ENCODE peak calls at places on chromosomes 3 and 15, in four cellular contexts. One of them, this sample, is unnamed.

GRCh38 chr3:143526016-143526540 is 322.2 kb downstream of the SLC9A9 start:
- DNase-seq in effector CD4-positive, alpha-beta T cell: no peak
- DNase-seq in suprapubic skin: no peak
- DNase-seq in foreskin keratinocyte: no peak
- DNase-seq in this sample: no peak

GRCh38 chr3:136994772-136995516 is 37.2 kb downstream of the IL20RB start:
- DNase-seq in effector CD4-positive, alpha-beta T cell: no peak
- DNase-seq in suprapubic skin: peak
- DNase-seq in foreskin keratinocyte: peak
- DNase-seq in this sample: peak

GRCh38 chr3:135688003-135688402 is 277.5 kb upstream of the PPP2R3A start:
- DNase-seq in effector CD4-positive, alpha-beta T cell: no peak
- DNase-seq in suprapubic skin: no peak
- DNase-seq in foreskin keratinocyte: no peak
- DNase-seq in this sample: no peak

GRCh38 chr15:52463638-52464037 is 65.0 kb downstream of the MYO5A start:
- DNase-seq in effector CD4-positive, alpha-beta T cell: no peak
- DNase-seq in suprapubic skin: no peak
- DNase-seq in foreskin keratinocyte: no peak
- DNase-seq in this sample: no peak

GRCh38 chr3:98735761-98736269 is 27.3 kb upstream of the ST3GAL6 start:
- DNase-seq in effector CD4-positive, alpha-beta T cell: no peak
- DNase-seq in suprapubic skin: no peak
- DNase-seq in foreskin keratinocyte: no peak
- DNase-seq in this sample: no peak

GRCh38 chr3:39166134-39166710 is 12.8 kb upstream of the CSRNP1 start:
- DNase-seq in effector CD4-positive, alpha-beta T cell: no peak
- DNase-seq in suprapubic skin: peak
- DNase-seq in foreskin keratinocyte: peak
- DNase-seq in this sample: peak

GRCh38 chr3:24936574-24936973 is 441.9 kb upstream of the THRB start:
- DNase-seq in effector CD4-positive, alpha-beta T cell: no peak
- DNase-seq in suprapubic skin: no peak
- DNase-seq in foreskin keratinocyte: no peak
- DNase-seq in this sample: no peak

GRCh38 chr3:51671090-51672082 is at the start of gene TEX264:
- DNase-seq in effector CD4-positive, alpha-beta T cell: peak
- DNase-seq in suprapubic skin: peak
- DNase-seq in foreskin keratinocyte: peak
- DNase-seq in this sample: peak

GRCh38 chr3:33401781-33402180 is 38.4 kb downstream of the UBP1 start:
- DNase-seq in effector CD4-positive, alpha-beta T cell: no peak
- DNase-seq in suprapubic skin: no peak
- DNase-seq in foreskin keratinocyte: no peak
- DNase-seq in this sample: no peak

GRCh38 chr3:108588616-108589015 is 622 bp downstream of the CIP2A start:
- DNase-seq in effector CD4-positive, alpha-beta T cell: no peak
- DNase-seq in suprapubic skin: no peak
- DNase-seq in foreskin keratinocyte: no peak
- DNase-seq in this sample: no peak

GRCh38 chr3:113698891-113699465 is 2.5 kb upstream of the USF3 start:
- DNase-seq in effector CD4-positive, alpha-beta T cell: no peak
- DNase-seq in suprapubic skin: no peak
- DNase-seq in foreskin keratinocyte: no peak
- DNase-seq in this sample: peak

GRCh38 chr3:71874618-71875017 is 89.7 kb upstream of the PROK2 start:
- DNase-seq in effector CD4-positive, alpha-beta T cell: no peak
- DNase-seq in suprapubic skin: no peak
- DNase-seq in foreskin keratinocyte: no peak
- DNase-seq in this sample: no peak

GRCh38 chr3:158539414-158540014 is 31.5 kb upstream of the MLF1 start:
- DNase-seq in effector CD4-positive, alpha-beta T cell: peak
- DNase-seq in suprapubic skin: no peak
- DNase-seq in foreskin keratinocyte: no peak
- DNase-seq in this sample: peak

GRCh38 chr3:53195602-53196574 is 34.9 kb downstream of the PRKCD start:
- DNase-seq in effector CD4-positive, alpha-beta T cell: peak
- DNase-seq in suprapubic skin: no peak
- DNase-seq in foreskin keratinocyte: no peak
- DNase-seq in this sample: peak

GRCh38 chr3:64290864-64291263 is 65.6 kb upstream of the PRICKLE2 start:
- DNase-seq in effector CD4-positive, alpha-beta T cell: no peak
- DNase-seq in suprapubic skin: no peak
- DNase-seq in foreskin keratinocyte: peak
- DNase-seq in this sample: no peak

GRCh38 chr3:45870099-45870498 is 16.2 kb upstream of the CCR9 start:
- DNase-seq in effector CD4-positive, alpha-beta T cell: peak
- DNase-seq in suprapubic skin: no peak
- DNase-seq in foreskin keratinocyte: no peak
- DNase-seq in this sample: no peak

GRCh38 chr15:45456212-45457106 is 66.1 kb downstream of the SLC30A4 start:
- DNase-seq in effector CD4-positive, alpha-beta T cell: peak
- DNase-seq in suprapubic skin: no peak
- DNase-seq in foreskin keratinocyte: peak
- DNase-seq in this sample: peak

GRCh38 chr3:26061947-26062346 is 272.1 kb downstream of the OXSM start:
- DNase-seq in effector CD4-positive, alpha-beta T cell: no peak
- DNase-seq in suprapubic skin: no peak
- DNase-seq in foreskin keratinocyte: no peak
- DNase-seq in this sample: no peak

GRCh38 chr15:99123706-99124451 is 19.0 kb downstream of the SYNM start:
- DNase-seq in effector CD4-positive, alpha-beta T cell: no peak
- DNase-seq in suprapubic skin: peak
- DNase-seq in foreskin keratinocyte: peak
- DNase-seq in this sample: peak

GRCh38 chr3:4782095-4782494 is 197.1 kb upstream of the BHLHE40 start:
- DNase-seq in effector CD4-positive, alpha-beta T cell: no peak
- DNase-seq in suprapubic skin: no peak
- DNase-seq in foreskin keratinocyte: no peak
- DNase-seq in this sample: no peak

GRCh38 chr15:64622410-64623260 is 152.8 kb downstream of the RBPMS2 start:
- DNase-seq in effector CD4-positive, alpha-beta T cell: peak
- DNase-seq in suprapubic skin: no peak
- DNase-seq in foreskin keratinocyte: no peak
- DNase-seq in this sample: no peak

GRCh38 chr15:88403461-88403860 is 63.7 kb downstream of the MRPL46 start:
- DNase-seq in effector CD4-positive, alpha-beta T cell: no peak
- DNase-seq in suprapubic skin: no peak
- DNase-seq in foreskin keratinocyte: no peak
- DNase-seq in this sample: no peak

GRCh38 chr3:57130426-57131209 is 34.5 kb downstream of the IL17RD start:
- DNase-seq in effector CD4-positive, alpha-beta T cell: no peak
- DNase-seq in suprapubic skin: no peak
- DNase-seq in foreskin keratinocyte: no peak
- DNase-seq in this sample: no peak

GRCh38 chr3:10017636-10018292 is 8.5 kb upstream of the FANCD2 start:
- DNase-seq in effector CD4-positive, alpha-beta T cell: no peak
- DNase-seq in suprapubic skin: no peak
- DNase-seq in foreskin keratinocyte: no peak
- DNase-seq in this sample: peak

GRCh38 chr15:84599906-84600305 is 903 bp upstream of the ZSCAN2 start:
- DNase-seq in effector CD4-positive, alpha-beta T cell: no peak
- DNase-seq in suprapubic skin: no peak
- DNase-seq in foreskin keratinocyte: no peak
- DNase-seq in this sample: no peak

GRCh38 chr15:31448635-31448979 is 122.0 kb downstream of the KLF13 start:
- DNase-seq in effector CD4-positive, alpha-beta T cell: no peak
- DNase-seq in suprapubic skin: no peak
- DNase-seq in foreskin keratinocyte: no peak
- DNase-seq in this sample: no peak

GRCh38 chr3:56904526-56905245 is 102.9 kb upstream of the ARHGEF3 start:
- DNase-seq in effector CD4-positive, alpha-beta T cell: no peak
- DNase-seq in suprapubic skin: no peak
- DNase-seq in foreskin keratinocyte: no peak
- DNase-seq in this sample: peak

GRCh38 chr3:127000792-127001191 is 17.9 kb downstream of the PLXNA1 start:
- DNase-seq in effector CD4-positive, alpha-beta T cell: no peak
- DNase-seq in suprapubic skin: no peak
- DNase-seq in foreskin keratinocyte: no peak
- DNase-seq in this sample: no peak

GRCh38 chr3:183131735-183132134 is 30.8 kb downstream of the LAMP3 start:
- DNase-seq in effector CD4-positive, alpha-beta T cell: no peak
- DNase-seq in suprapubic skin: no peak
- DNase-seq in foreskin keratinocyte: no peak
- DNase-seq in this sample: no peak

GRCh38 chr3:30643763-30644462 is 37.5 kb downstream of the TGFBR2 start:
- DNase-seq in effector CD4-positive, alpha-beta T cell: peak
- DNase-seq in suprapubic skin: no peak
- DNase-seq in foreskin keratinocyte: no peak
- DNase-seq in this sample: no peak

This sample was measured in LoVo.